ENCODE peak calls at places on chromosomes 12 and 14, in seven cellular contexts. G is T-helper 1 cell, R is C1 segment of cervical spinal cord, E is NCI-H510A treated with DMSO at 0.1 percent for 48 hours, H is HFFc6, Y is Calu3, J is GM12892. D is an unnamed sample.

GRCh38 chr12:22598763-22599161 is 26.2 kb upstream of the ETNK1 start:
- DNase-seq in G (no peak), R (no peak), E (no peak), H (no peak), Y (no peak), J (no peak), D (no peak)

GRCh38 chr14:55745906-55746305 is 165.9 kb downstream of the KTN1 start:
- DNase-seq in G (no peak), R (no peak), E (no peak), H (no peak), Y (no peak), J (no peak), D (no peak)

GRCh38 chr14:56821177-56821576 is 10.9 kb upstream of the OTX2 start:
- DNase-seq in G (no peak), R (no peak), E (no peak), H (no peak), Y (no peak), J (no peak), D (no peak)

GRCh38 chr12:131710464-131711457 is at the start of gene SFSWAP:
- DNase-seq in G (peak; percentile 63), R (peak; percentile 87), E (peak; percentile 77), H (peak; percentile 61), Y (peak; percentile 90), J (peak; percentile 77), D (peak; percentile 84)

GRCh38 chr12:131223791-131224567 is 270.3 kb downstream of the ADGRD1 start:
- DNase-seq in G (no peak), R (no peak), E (no peak), H (no peak), Y (peak; percentile 36), J (no peak), D (no peak)

GRCh38 chr14:56126514-56126913 is 8.3 kb downstream of the PELI2 start:
- DNase-seq in G (no peak), R (no peak), E (peak; percentile 25), H (no peak), Y (no peak), J (no peak), D (no peak)

GRCh38 chr12:60539592-60539991 is 943.8 kb downstream of the SLC16A7 start:
- DNase-seq in G (no peak), R (no peak), E (no peak), H (no peak), Y (no peak), J (no peak), D (no peak)

GRCh38 chr12:57735198-57735855 is 3.2 kb downstream of the AGAP2 start:
- DNase-seq in G (no peak), R (no peak), E (no peak), H (no peak), Y (no peak), J (no peak), D (peak; percentile 53)

GRCh38 chr14:77316872-77317271 is 3.8 kb downstream of the POMT2 start:
- DNase-seq in G (no peak), R (no peak), E (peak; percentile 54), H (no peak), Y (no peak), J (no peak), D (no peak)

D was measured in hepatic stellate cell.